ENCODE peak calls at places on chromosomes 13 and 19, in five cellular contexts. O is activated CD4-positive, CD25-positive, alpha-beta regulatory T cell; V is GM10248; L is ELF-1; Y is SK-MEL-5. N is an unnamed sample.

GRCh38 chr13:30002577-30002976 is 152.2 kb upstream of the UBL3 start:
- DNase-seq in L (no peak), O (no peak), Y (no peak), V (no peak), N (no peak)

GRCh38 chr19:6821639-6822310 is 49.3 kb downstream of the VAV1 start:
- DNase-seq in O (no peak), L (no peak), Y (no peak), V (no peak), N (no peak)

GRCh38 chr13:46679369-46680180 is 117.4 kb downstream of the ESD start:
- DNase-seq in Y (no peak), O (no peak), L (no peak), V (peak; percentile 73), N (peak; percentile 40)

GRCh38 chr13:46149272-46150133 is 32.5 kb downstream of the LCP1 start:
- DNase-seq in Y (peak; percentile 21), O (no peak), V (no peak), L (no peak), N (no peak)

GRCh38 chr13:52395704-52396103 is 10.3 kb downstream of the THSD1 start:
- DNase-seq in L (no peak), V (no peak), Y (no peak), O (no peak), N (no peak)

GRCh38 chr19:1173160-1173844 is 766 bp downstream of the SBNO2 start:
- DNase-seq in O (no peak), L (no peak), V (no peak), Y (no peak), N (no peak)

GRCh38 chr13:23554000-23554399 is 16.2 kb upstream of the TNFRSF19 start:
- DNase-seq in L (no peak), O (no peak), Y (no peak), V (no peak), N (no peak)

GRCh38 chr13:34139660-34140059 is 321.7 kb downstream of the RFC3 start:
- DNase-seq in L (no peak), O (no peak), V (no peak), Y (no peak), N (no peak)

GRCh38 chr19:29121684-29122083 is 91.3 kb downstream of the UQCRFS1 start:
- DNase-seq in V (no peak), Y (peak; percentile 57), L (peak; percentile 52), O (no peak), N (no peak)

GRCh38 chr13:94435604-94436226 is 43.8 kb downstream of the DCT start:
- DNase-seq in Y (peak; percentile 73), L (peak; percentile 6), V (peak; percentile 32), O (no peak), N (no peak)

GRCh38 chr19:54481326-54481930 is 8.3 kb upstream of the CDC42EP5 start:
- DNase-seq in O (no peak), Y (peak; percentile 62), L (peak; percentile 64), V (peak; percentile 61), N (peak; percentile 49)

GRCh38 chr19:51607920-51608562 is 22.2 kb downstream of the SIGLEC5 start:
- DNase-seq in Y (peak; percentile 62), L (peak; percentile 90), O (peak; percentile 30), V (peak; percentile 54), N (peak; percentile 49)

GRCh38 chr19:41016488-41017071 is 25.5 kb downstream of the CYP2B6 start:
- DNase-seq in Y (no peak), L (no peak), O (no peak), V (no peak), N (no peak)

GRCh38 chr19:19606021-19606420 is 12.5 kb downstream of the PBX4 start:
- DNase-seq in V (no peak), Y (no peak), O (no peak), L (no peak), N (no peak)

GRCh38 chr13:63396746-63397145 is 1981.1 kb upstream of the PCDH20 start:
- DNase-seq in V (no peak), Y (no peak), L (no peak), O (no peak), N (no peak)

GRCh38 chr19:16825312-16826168 is 3.7 kb upstream of the SIN3B start:
- DNase-seq in V (no peak), L (peak; percentile 47), Y (peak; percentile 28), O (no peak), N (peak; percentile 36)

N was measured in BE2C.